ENCODE peak calls at places on chromosomes 11 and 22, in seven cellular contexts. T is T-helper 2 cell; P is GM10248; H is CD4-positive, CD25-positive, alpha-beta regulatory T cell; L is right lobe of liver; Z is A549; R is CD4-positive, alpha-beta T cell. U is an unnamed sample.

GRCh38 chr22:49528420-49528720 is 299.3 kb downstream of the BRD1 start:
- DNase-seq in T (no peak), P (no peak), H (no peak), L (no peak), Z (no peak), R (no peak), U (no peak)

GRCh38 chr11:13030857-13031256 is 21.7 kb downstream of the RASSF10 start:
- DNase-seq in T (no peak), P (no peak), H (no peak), L (no peak), Z (no peak), R (no peak), U (no peak)

GRCh38 chr11:3146612-3147256 is 18.4 kb downstream of the OSBPL5 start:
- DNase-seq in T (no peak), P (no peak), H (no peak), L (no peak), Z (no peak), R (no peak), U (no peak)

GRCh38 chr11:63553759-63554158 is 9.4 kb downstream of the PLAAT2 start:
- DNase-seq in T (no peak), P (peak), H (peak), L (no peak), Z (no peak), R (peak), U (peak)

GRCh38 chr11:112150517-112150916 is 13.4 kb downstream of the IL18 start:
- DNase-seq in T (no peak), P (no peak), H (no peak), L (no peak), Z (no peak), R (no peak), U (no peak)

GRCh38 chr22:42716221-42716620 is 4.4 kb downstream of the A4GALT start:
- DNase-seq in T (no peak), P (no peak), H (no peak), L (no peak), Z (no peak), R (no peak), U (no peak)

GRCh38 chr11:46658259-46658658 is 40.9 kb downstream of the ATG13 start:
- DNase-seq in T (no peak), P (no peak), H (no peak), L (no peak), Z (no peak), R (no peak), U (peak)

GRCh38 chr22:35921777-35922176 is 106.8 kb downstream of the RBFOX2 start:
- DNase-seq in T (no peak), P (peak), H (peak), L (no peak), Z (peak), R (peak), U (peak)

GRCh38 chr22:19042285-19043110 is 79.7 kb downstream of the DGCR2 start:
- DNase-seq in T (no peak), P (no peak), H (no peak), L (peak), Z (no peak), R (no peak), U (no peak)

GRCh38 chr11:22798890-22799289 is 30.7 kb downstream of the SVIP start:
- DNase-seq in T (no peak), P (no peak), H (no peak), L (no peak), Z (no peak), R (no peak), U (no peak)

GRCh38 chr11:45994421-45995341 is 72.2 kb downstream of the LARGE2 start:
- DNase-seq in T (no peak), P (no peak), H (no peak), L (no peak), Z (no peak), R (no peak), U (peak)

GRCh38 chr22:22754961-22755777 is 110.8 kb downstream of the GGTLC2 start:
- DNase-seq in T (no peak), P (no peak), H (no peak), L (no peak), Z (no peak), R (no peak), U (peak)

GRCh38 chr11:42170601-42171000 is 711.1 kb upstream of the LRRC4C start:
- DNase-seq in T (no peak), P (no peak), H (no peak), L (no peak), Z (no peak), R (no peak), U (no peak)

GRCh38 chr11:107025673-107026072 is 7.4 kb upstream of the GUCY1A2 start:
- DNase-seq in T (no peak), P (no peak), H (no peak), L (no peak), Z (no peak), R (no peak), U (no peak)

GRCh38 chr11:130168105-130168504 is 8.5 kb downstream of the ST14 start:
- DNase-seq in T (no peak), P (no peak), H (no peak), L (no peak), Z (no peak), R (no peak), U (no peak)

GRCh38 chr11:31657091-31657490 is 147.5 kb downstream of the ELP4 start:
- DNase-seq in T (no peak), P (no peak), H (no peak), L (no peak), Z (no peak), R (no peak), U (no peak)

GRCh38 chr11:103798456-103798855 is 238.0 kb upstream of the DDI1 start:
- DNase-seq in T (no peak), P (no peak), H (no peak), L (no peak), Z (no peak), R (no peak), U (no peak)

GRCh38 chr11:32829680-32830412 is at the start of gene PRRG4:
- DNase-seq in T (peak), P (peak), H (peak), L (peak), Z (peak), R (no peak), U (peak)

GRCh38 chr11:9875402-9875801 is 211.5 kb downstream of the SWAP70 start:
- DNase-seq in T (no peak), P (no peak), H (no peak), L (no peak), Z (no peak), R (no peak), U (no peak)

GRCh38 chr11:36361901-36362391 is 65.9 kb downstream of the PRR5L start:
- DNase-seq in T (no peak), P (no peak), H (no peak), L (no peak), Z (peak), R (no peak), U (no peak)

GRCh38 chr11:102733232-102733875 is 8.6 kb upstream of the MMP8 start:
- DNase-seq in T (no peak), P (peak), H (no peak), L (peak), Z (peak), R (no peak), U (peak)